ENCODE peak calls at places on chromosomes 5 and 9, in seven cellular contexts. Y, V, A, I, G, C and D are unnamed samples.

GRCh38 chr9:76820431-76820830 is 56.2 kb downstream of the PCA3 start:
- DNase-seq in Y (no peak), V (no peak), A (no peak), I (no peak), G (no peak), C (no peak), D (no peak)

GRCh38 chr5:124706729-124707361 is 39.6 kb downstream of the ZNF608 start:
- DNase-seq in Y (peak), V (peak), A (no peak), I (no peak), G (no peak), C (no peak), D (peak)

GRCh38 chr9:121824651-121825480 is 173.4 kb downstream of the DAB2IP start:
- DNase-seq in Y (peak), V (no peak), A (no peak), I (no peak), G (no peak), C (no peak), D (no peak)

GRCh38 chr5:172412724-172413260 is 41.5 kb downstream of the SH3PXD2B start:
- DNase-seq in Y (peak), V (peak), A (no peak), I (no peak), G (peak), C (peak), D (peak)

GRCh38 chr9:124676159-124676551 is 95.0 kb downstream of the NR6A1 start:
- DNase-seq in Y (peak), V (no peak), A (no peak), I (no peak), G (no peak), C (no peak), D (peak)

GRCh38 chr5:20572560-20572959 is 584.6 kb upstream of the CDH18 start:
- DNase-seq in Y (peak), V (no peak), A (no peak), I (no peak), G (no peak), C (peak), D (peak)

GRCh38 chr9:79609468-79610018 is 37.8 kb downstream of the TLE4 start:
- DNase-seq in Y (no peak), V (no peak), A (no peak), I (no peak), G (no peak), C (no peak), D (no peak)

GRCh38 chr5:121630402-121630801 is 221.3 kb upstream of the FTMT start:
- DNase-seq in Y (peak), V (no peak), A (no peak), I (no peak), G (no peak), C (peak), D (peak)

GRCh38 chr9:113853333-113853732 is 22.8 kb upstream of the ZNF618 start:
- DNase-seq in Y (peak), V (peak), A (no peak), I (no peak), G (no peak), C (no peak), D (no peak)

GRCh38 chr5:78912796-78913195 is 72.3 kb downstream of the ARSB start:
- DNase-seq in Y (no peak), V (no peak), A (no peak), I (no peak), G (no peak), C (no peak), D (no peak)

GRCh38 chr5:81021951-81022687 is 62.0 kb downstream of the RASGRF2 start:
- DNase-seq in Y (no peak), V (no peak), A (no peak), I (no peak), G (no peak), C (no peak), D (no peak)

GRCh38 chr9:5042661-5043178 is 57.6 kb downstream of the JAK2 start:
- DNase-seq in Y (no peak), V (no peak), A (no peak), I (no peak), G (no peak), C (no peak), D (no peak)

GRCh38 chr9:77291714-77292113 is 114.4 kb downstream of the VPS13A start:
- DNase-seq in Y (peak), V (no peak), A (no peak), I (no peak), G (no peak), C (peak), D (no peak)

GRCh38 chr5:153883829-153884228 is 154.9 kb downstream of the FAM114A2 start:
- DNase-seq in Y (no peak), V (no peak), A (no peak), I (no peak), G (no peak), C (no peak), D (peak)

GRCh38 chr5:107512029-107512428 is 158.7 kb downstream of the EFNA5 start:
- DNase-seq in Y (no peak), V (no peak), A (no peak), I (no peak), G (no peak), C (no peak), D (no peak)

GRCh38 chr5:82459626-82460025 is 181.5 kb upstream of the RPS23 start:
- DNase-seq in Y (no peak), V (no peak), A (no peak), I (no peak), G (no peak), C (no peak), D (no peak)